ENCODE peak calls at places on chromosomes 4 and X, in four cellular contexts. V is K562, M is H1, J is GM12878. H is an unnamed sample.

GRCh38 chrX:1224954-1225353 is 12.5 kb upstream of the CRLF2 start:
- DNase-seq in J (no peak), V (no peak), M (no peak), H (no peak)

GRCh38 chrX:373641-374471 is 12.9 kb downstream of the PPP2R3B start:
- DNase-seq in V (no peak), M (peak), J (no peak), H (no peak)

GRCh38 chrX:16612257-16612987 is 37.5 kb upstream of the S100G start:
- DNase-seq in M (no peak), J (no peak), V (no peak), H (no peak)

GRCh38 chrX:115393271-115393670 is 103.8 kb downstream of the LUZP4 start:
- DNase-seq in J (no peak), M (no peak), V (no peak), H (no peak)

GRCh38 chr4:108058685-108059440 is 69.2 kb downstream of the HADH start:
- DNase-seq in J (no peak), M (no peak), V (peak), H (peak)

GRCh38 chrX:19381326-19381725 is 37.6 kb downstream of the PDHA1 start:
- DNase-seq in M (no peak), V (no peak), J (no peak), H (no peak)

GRCh38 chrX:110462957-110463356 is 104.3 kb downstream of the RTL9 start:
- DNase-seq in M (no peak), J (no peak), V (no peak), H (no peak)

GRCh38 chr4:21202959-21203358 is 502.7 kb downstream of the PACRGL start:
- DNase-seq in J (no peak), M (no peak), V (no peak), H (no peak)

GRCh38 chr4:73740353-73740778 is at the start of gene CXCL8:
- DNase-seq in M (no peak), J (no peak), V (no peak), H (peak)

GRCh38 chr4:96983830-96984229 is 1143.9 kb downstream of the PDHA2 start:
- DNase-seq in M (no peak), J (no peak), V (no peak), H (no peak)

DNA sequence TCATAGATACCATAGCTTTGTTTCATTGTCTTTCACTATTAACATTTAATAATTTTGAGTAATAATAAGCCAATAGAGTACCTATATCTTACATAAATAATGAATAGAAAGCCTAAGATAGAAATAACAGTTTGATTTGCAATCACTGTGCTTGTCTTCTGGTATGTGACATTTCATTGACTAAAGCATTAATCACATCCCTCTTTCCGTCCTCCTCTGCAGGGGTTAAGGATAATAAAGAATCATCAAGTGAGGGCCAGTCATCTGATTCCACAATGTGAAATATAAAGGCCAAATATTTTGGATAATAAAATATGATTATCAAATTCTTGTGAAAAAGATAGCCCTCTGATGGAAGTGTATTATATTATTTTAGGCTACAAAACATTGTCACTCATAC is 2073.4 kb downstream of the ARAP2 start:
- DNase-seq in J (no peak), V (no peak), M (no peak), H (no peak)
- TF ChIP-seq EGR1 in J (no peak), V (no peak), M (no peak), H (no peak)

GRCh38 chr4:152996672-152997071 is 60.5 kb downstream of the FHDC1 start:
- DNase-seq in J (no peak), M (no peak), V (no peak), H (no peak)
- TF ChIP-seq EGR1 in J (no peak), M (no peak), V (no peak), H (no peak)

GRCh38 chr4:119898211-119898610 is 168.4 kb downstream of the MAD2L1 start:
- DNase-seq in V (no peak), J (no peak), M (no peak), H (no peak)

GRCh38 chr4:119894650-119895208 is 171.9 kb downstream of the MAD2L1 start:
- DNase-seq in J (no peak), M (no peak), V (no peak), H (no peak)

DNA sequence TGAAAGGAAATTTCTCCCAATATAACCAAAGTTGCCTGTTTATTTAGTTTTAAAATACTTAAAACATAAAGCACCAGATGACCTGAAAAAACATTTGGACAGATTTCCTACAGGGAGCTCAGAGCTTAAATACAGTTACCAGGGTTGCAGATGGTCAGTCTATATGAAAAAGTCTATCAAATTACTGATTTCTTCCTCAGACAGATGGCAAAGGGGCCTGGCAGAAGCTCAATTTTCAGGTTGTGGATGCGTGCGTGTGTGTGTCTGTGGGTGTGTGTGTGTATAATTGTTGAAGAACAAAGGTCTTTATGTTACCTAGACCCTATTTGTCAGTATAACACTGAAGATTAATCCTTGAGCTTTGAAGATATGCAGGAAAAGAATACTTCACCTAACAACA is 169.4 kb downstream of the MAD2L1 start:
- DNase-seq in M (no peak), J (no peak), V (no peak), H (no peak)
- TF ChIP-seq EGR1 in M (no peak), J (no peak), V (no peak), H (no peak)

GRCh38 chr4:140408974-140409373 is 18.5 kb downstream of the CLGN start:
- DNase-seq in V (no peak), M (no peak), J (no peak), H (no peak)
- TF ChIP-seq EGR1 in V (no peak), M (no peak), J (no peak), H (no peak)

DNA sequence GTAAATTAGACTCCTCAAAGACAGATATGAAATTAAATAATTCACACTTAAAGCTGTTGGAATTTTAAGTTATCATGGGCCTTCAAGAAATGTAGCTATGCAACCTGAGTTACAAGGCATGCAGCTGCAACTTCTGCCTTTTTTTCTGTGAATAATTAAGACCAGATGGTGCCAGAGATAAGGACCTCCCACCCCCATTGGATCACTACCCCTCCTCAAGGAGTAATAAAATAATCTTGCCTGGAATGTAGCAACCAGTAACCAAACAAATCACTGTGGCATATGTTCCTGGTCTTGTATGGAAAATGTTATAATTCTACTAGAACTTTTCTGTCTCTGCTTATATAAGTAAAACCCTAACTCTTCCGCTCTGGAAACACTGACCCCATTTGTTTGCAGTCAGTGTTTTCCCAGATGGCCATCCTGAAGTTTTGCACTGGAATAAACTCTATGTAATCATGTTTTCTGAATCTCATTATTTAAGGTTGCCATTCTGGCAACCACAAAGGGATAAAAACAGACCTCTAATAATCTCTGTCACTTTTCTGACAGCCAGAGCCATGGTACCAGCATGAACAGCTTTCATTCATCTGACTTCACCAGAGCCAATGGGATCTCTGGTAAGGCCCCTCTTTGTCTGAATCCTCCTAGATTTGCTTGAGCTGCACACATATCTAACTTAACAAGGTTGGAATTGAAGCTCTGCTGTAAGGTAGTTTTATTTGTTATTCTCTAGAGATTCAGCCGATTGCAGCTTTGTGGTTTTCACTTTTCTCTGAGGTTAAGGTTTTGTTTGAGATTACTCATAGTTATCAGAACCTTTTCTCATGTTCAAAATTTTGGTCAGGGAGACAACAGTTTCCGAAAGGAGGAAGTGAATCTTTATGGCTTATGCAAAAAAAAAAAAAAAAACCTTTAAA is 274.6 kb downstream of the NAF1 start:
- DNase-seq in V (no peak), J (peak), M (no peak), H (no peak)
- TF ChIP-seq EGR1 in V (no peak), J (no peak), M (no peak), H (no peak)

GRCh38 chr4:158895797-158896442 is 127.1 kb downstream of the FNIP2 start:
- DNase-seq in J (no peak), M (no peak), V (no peak), H (no peak)
- TF ChIP-seq EGR1 in J (no peak), M (no peak), V (no peak), H (no peak)

GRCh38 chr4:48031802-48032525 is 15.4 kb downstream of the NIPAL1 start:
- DNase-seq in V (no peak), J (no peak), M (no peak), H (no peak)
- TF ChIP-seq EGR1 in V (no peak), J (no peak), M (no peak), H (no peak)

DNA sequence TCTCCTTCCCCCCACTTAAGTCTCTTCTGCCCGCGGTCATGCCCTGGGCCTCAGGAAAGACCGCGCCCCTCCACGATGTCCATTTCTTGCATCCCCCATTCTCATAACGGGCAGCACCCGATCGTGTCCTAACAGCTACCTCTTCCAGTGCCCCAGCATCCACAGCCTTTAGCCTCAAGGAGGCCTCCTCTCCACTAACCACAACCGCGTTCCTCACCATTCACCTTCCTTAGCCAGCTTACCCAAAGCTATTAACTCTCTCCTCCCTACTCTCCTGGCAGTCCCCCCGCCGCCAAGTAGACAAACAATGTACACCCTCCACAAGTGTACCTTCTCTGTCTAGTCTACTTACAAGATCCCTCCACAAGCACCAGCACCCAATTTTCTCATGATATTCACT is 58.6 kb upstream of the PAGE5 start:
- DNase-seq in V (no peak), M (no peak), J (no peak), H (no peak)
- TF ChIP-seq EGR1 in V (no peak), M (no peak), J (no peak), H (no peak)

H was measured in HCT116.